ENCODE peak calls at places on chromosomes 2 and 18, in nine cellular contexts. H, B, A, Q, M, T, S, Z and P are unnamed samples.
A peak's percentile ranks its signal among the peaks of the same experiment; 100 is the strongest.

GRCh38 chr2:160252278-160252887 is 52.3 kb upstream of the ITGB6 start:
- DNase-seq in A (peak; percentile 34), Q (no peak), M (no peak), Z (no peak), H (no peak), B (no peak), S (peak; percentile 32), T (peak; percentile 56), P (no peak)

GRCh38 chr2:149585317-149585885 is 2.2 kb downstream of the MMADHC start:
- DNase-seq in H (no peak), Z (no peak), Q (no peak), S (no peak), T (no peak), B (no peak), M (no peak), A (no peak), P (no peak)

GRCh38 chr2:201350879-201351278 is 6.3 kb downstream of the FLACC1 start:
- DNase-seq in A (no peak), T (no peak), H (no peak), Z (no peak), B (no peak), S (no peak), Q (no peak), M (no peak), P (no peak)

GRCh38 chr2:101356486-101356885 is 30.8 kb downstream of the CREG2 start:
- DNase-seq in H (no peak), S (peak; percentile 72), Q (no peak), T (no peak), Z (no peak), A (no peak), B (no peak), M (no peak), P (no peak)

GRCh38 chr2:127810156-127810636 is 775 bp downstream of the WDR33 start:
- DNase-seq in H (no peak), A (peak; percentile 20), S (peak; percentile 35), Z (peak; percentile 15), B (no peak), T (peak; percentile 20), Q (no peak), M (no peak), P (no peak)

GRCh38 chr2:101805146-101806088 is 107.9 kb downstream of the MAP4K4 start:
- DNase-seq in S (peak; percentile 83), H (no peak), A (peak; percentile 27), T (peak; percentile 6), Q (no peak), M (no peak), Z (peak; percentile 18), B (no peak), P (no peak)

GRCh38 chr2:100812573-100812972 is 7.4 kb upstream of the NPAS2 start:
- DNase-seq in H (no peak), Z (no peak), T (no peak), Q (no peak), B (no peak), M (no peak), A (no peak), S (no peak), P (no peak)

GRCh38 chr2:128779301-128780095 is 460.8 kb upstream of the HS6ST1 start:
- DNase-seq in A (peak; percentile 35), Z (no peak), B (no peak), T (no peak), H (no peak), Q (peak; percentile 47), M (no peak), S (no peak), P (no peak)

GRCh38 chr2:239339726-239340654 is 60.8 kb downstream of the HDAC4 start:
- DNase-seq in Z (no peak), H (no peak), S (no peak), B (no peak), T (no peak), M (no peak), A (no peak), Q (no peak), P (no peak)

GRCh38 chr2:228675042-228675441 is 493.6 kb upstream of the SPHKAP start:
- DNase-seq in T (no peak), M (no peak), S (peak; percentile 82), A (no peak), B (no peak), Z (no peak), H (no peak), Q (no peak), P (no peak)

GRCh38 chr2:33058716-33059451 is 112.1 kb downstream of the LTBP1 start:
- DNase-seq in Z (no peak), H (no peak), Q (no peak), B (no peak), S (no peak), T (no peak), A (no peak), M (no peak), P (no peak)

GRCh38 chr2:106638609-106639008 is 151.4 kb downstream of the CD8B2 start:
- DNase-seq in M (no peak), S (no peak), B (no peak), A (no peak), Z (no peak), H (no peak), T (no peak), Q (no peak), P (no peak)

GRCh38 chr2:28357948-28358667 is 34.5 kb upstream of the FOSL2 start:
- DNase-seq in B (no peak), H (no peak), A (no peak), M (no peak), S (no peak), Q (no peak), Z (no peak), T (no peak), P (no peak)

GRCh38 chr2:28360066-28360741 is 32.5 kb upstream of the FOSL2 start:
- DNase-seq in A (no peak), S (no peak), T (no peak), Q (no peak), H (no peak), M (no peak), B (no peak), Z (no peak), P (no peak)

GRCh38 chr2:28360742-28361293 is 31.8 kb upstream of the FOSL2 start:
- DNase-seq in M (peak; percentile 48), H (peak; percentile 53), S (peak; percentile 43), T (no peak), B (no peak), Q (no peak), A (no peak), Z (peak; percentile 23), P (peak; percentile 62)

GRCh38 chr2:28358668-28359201 is 33.9 kb upstream of the FOSL2 start:
- DNase-seq in A (no peak), H (no peak), T (no peak), S (no peak), Z (no peak), B (no peak), M (no peak), Q (no peak), P (no peak)

DNA sequence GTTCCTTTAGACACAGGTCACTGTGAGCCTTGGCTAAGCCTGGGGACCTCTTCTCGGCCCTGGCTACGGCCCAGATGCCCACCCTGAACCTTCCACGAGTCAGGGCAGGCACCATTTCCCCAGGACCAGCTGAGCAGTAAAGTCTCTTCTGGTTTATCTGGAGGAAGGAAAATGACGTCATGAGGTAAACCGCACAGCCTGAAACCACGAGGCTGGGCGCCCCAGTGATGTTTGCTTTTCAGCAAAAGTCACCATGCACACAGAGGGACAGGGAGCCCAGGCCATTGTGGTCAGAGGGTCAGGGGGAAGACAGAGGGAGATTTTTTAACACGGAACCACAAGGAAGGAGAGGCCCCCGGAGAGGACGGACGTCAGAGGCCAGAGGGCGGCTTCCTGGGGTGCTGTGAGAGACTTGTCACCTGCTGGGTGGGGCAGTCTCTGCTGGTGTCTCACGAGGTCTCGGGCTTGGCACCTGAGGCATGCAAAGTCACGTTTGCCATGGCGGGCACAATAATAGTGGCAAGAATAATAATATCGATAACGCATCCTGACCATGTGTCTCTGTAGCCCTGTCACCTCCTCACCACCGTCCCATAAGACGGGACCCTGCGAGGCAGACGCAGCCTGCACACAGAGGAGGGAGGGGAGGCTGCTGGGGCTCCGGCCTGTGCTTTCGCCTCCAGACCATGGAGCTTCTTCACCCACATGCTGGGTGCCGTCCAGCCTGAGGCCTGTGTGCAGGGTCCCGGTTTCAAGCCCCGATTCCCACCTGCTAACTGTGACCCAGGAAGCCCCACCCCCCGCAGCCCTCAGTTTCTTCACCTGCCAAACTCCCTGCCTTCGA is 33.2 kb upstream of the FOSL2 start:
- DNase-seq in M (no peak), S (peak; percentile 81), T (no peak), B (peak; percentile 83), H (no peak), A (no peak), Q (peak; percentile 90), Z (peak; percentile 76), P (peak; percentile 80)
- H3K4me1 ChIP-seq in M (peaks cover 7% of the 10 kb centered on the region), S (peaks cover 19% of the 10 kb centered on the region), T (peaks cover 29% of the 10 kb centered on the region), B (peaks cover 10% of the 10 kb centered on the region), H (peaks cover 19% of the 10 kb centered on the region), A (peaks cover 31% of the 10 kb centered on the region), Q (peaks cover 59% of the 10 kb centered on the region), Z (peaks cover 38% of the 10 kb centered on the region), P (peaks cover 12% of the 10 kb centered on the region)

GRCh38 chr2:47051562-47051961 is 103.5 kb downstream of the STPG4 start:
- DNase-seq in Q (no peak), H (no peak), S (no peak), T (no peak), B (no peak), A (no peak), M (no peak), Z (no peak), P (no peak)

GRCh38 chr2:47050762-47051161 is 104.3 kb downstream of the STPG4 start:
- DNase-seq in Z (no peak), Q (no peak), M (no peak), B (no peak), S (no peak), T (no peak), H (no peak), A (no peak), P (no peak)

GRCh38 chr2:47050021-47050760 is 104.9 kb downstream of the STPG4 start:
- DNase-seq in B (no peak), S (no peak), Q (no peak), H (no peak), Z (no peak), T (no peak), M (no peak), A (no peak), P (no peak)

GRCh38 chr2:47049502-47049901 is 105.6 kb downstream of the STPG4 start:
- DNase-seq in Q (no peak), S (no peak), T (no peak), A (no peak), H (no peak), B (no peak), Z (no peak), M (no peak), P (peak; percentile 10)

GRCh38 chr2:47048801-47049480 is 106.2 kb downstream of the STPG4 start:
- DNase-seq in M (no peak), H (no peak), B (no peak), Z (no peak), T (no peak), A (no peak), Q (no peak), S (no peak), P (no peak)
- TF ChIP-seq CTCF in M (no peak), H (no peak), B (no peak), Z (no peak), T (no peak), A (no peak), Q (no peak), S (no peak), P (no peak)

GRCh38 chr18:70287731-70288130 is 1.1 kb upstream of the SOCS6 start:
- DNase-seq in H (no peak), Z (no peak), M (no peak), S (no peak), Q (no peak), A (no peak), B (no peak), T (no peak), P (no peak)
- H3K27ac ChIP-seq in H (peak overlapping the region; percentile 94), Z (peak overlapping the region; percentile 59), M (peak overlapping the region; percentile 57), S (no peak overlapping the region), Q (no peak overlapping the region), A (no peak overlapping the region), B (no peak overlapping the region), T (peak overlapping the region; percentile 95), P (no peak overlapping the region)

GRCh38 chr2:80014637-80015036 is 289.9 kb downstream of the LRRTM1 start:
- DNase-seq in M (no peak), H (no peak), A (no peak), S (peak; percentile 13), Q (no peak), T (no peak), B (no peak), Z (no peak), P (no peak)
- H3K4me1 ChIP-seq in M (no peaks in the 10 kb centered on the region), H (no peaks in the 10 kb centered on the region), A (peaks cover 5% of the 10 kb centered on the region), S (no peaks in the 10 kb centered on the region), Q (no peaks in the 10 kb centered on the region), T (no peaks in the 10 kb centered on the region), B (no peaks in the 10 kb centered on the region), Z (no peaks in the 10 kb centered on the region), P (no peaks in the 10 kb centered on the region)